ENCODE peak calls at places on chromosomes 11 and 22, in ten cellular contexts. One of them, this sample, is unnamed.

GRCh38 chr11:118224512-118225180 is at the start of gene JAML:
- DNase-seq in stomach: peak; percentile 29
- DNase-seq in uterus: no peak
- DNase-seq in transverse colon: peak; percentile 60
- DNase-seq in body of pancreas: no peak
- DNase-seq in NB4: peak; percentile 73
- DNase-seq in heart left ventricle: no peak
- DNase-seq in progenitor cell of endocrine pancreas: no peak
- DNase-seq in fibroblast of pulmonary artery: no peak
- DNase-seq in dorsolateral prefrontal cortex: no peak
- DNase-seq in this sample: no peak

GRCh38 chr11:20337526-20338154 is 25.9 kb upstream of the HTATIP2 start:
- DNase-seq in stomach: no peak
- DNase-seq in NB4: peak; percentile 43
- DNase-seq in transverse colon: peak; percentile 13
- DNase-seq in heart left ventricle: no peak
- DNase-seq in fibroblast of pulmonary artery: peak; percentile 48
- DNase-seq in progenitor cell of endocrine pancreas: no peak
- DNase-seq in dorsolateral prefrontal cortex: no peak
- DNase-seq in uterus: no peak
- DNase-seq in body of pancreas: no peak
- DNase-seq in this sample: no peak

GRCh38 chr11:12922418-12922817 is 86.7 kb upstream of the RASSF10 start:
- DNase-seq in stomach: no peak
- DNase-seq in fibroblast of pulmonary artery: peak; percentile 19
- DNase-seq in body of pancreas: no peak
- DNase-seq in transverse colon: no peak
- DNase-seq in dorsolateral prefrontal cortex: no peak
- DNase-seq in progenitor cell of endocrine pancreas: no peak
- DNase-seq in heart left ventricle: no peak
- DNase-seq in uterus: no peak
- DNase-seq in NB4: no peak
- DNase-seq in this sample: no peak

GRCh38 chr11:112548641-112549040 is 288.0 kb upstream of the PLET1 start:
- DNase-seq in NB4: no peak
- DNase-seq in uterus: no peak
- DNase-seq in stomach: no peak
- DNase-seq in heart left ventricle: no peak
- DNase-seq in progenitor cell of endocrine pancreas: no peak
- DNase-seq in fibroblast of pulmonary artery: no peak
- DNase-seq in transverse colon: no peak
- DNase-seq in body of pancreas: no peak
- DNase-seq in dorsolateral prefrontal cortex: no peak
- DNase-seq in this sample: no peak

GRCh38 chr11:38169286-38169685 is 1571.2 kb upstream of the RAG2 start:
- DNase-seq in uterus: no peak
- DNase-seq in stomach: no peak
- DNase-seq in heart left ventricle: no peak
- DNase-seq in dorsolateral prefrontal cortex: no peak
- DNase-seq in transverse colon: no peak
- DNase-seq in body of pancreas: no peak
- DNase-seq in NB4: no peak
- DNase-seq in fibroblast of pulmonary artery: peak; percentile 84
- DNase-seq in progenitor cell of endocrine pancreas: no peak
- DNase-seq in this sample: no peak

GRCh38 chr11:30717621-30718020 is 131.5 kb upstream of the MPPED2 start:
- DNase-seq in uterus: no peak
- DNase-seq in heart left ventricle: no peak
- DNase-seq in transverse colon: no peak
- DNase-seq in NB4: no peak
- DNase-seq in dorsolateral prefrontal cortex: no peak
- DNase-seq in progenitor cell of endocrine pancreas: no peak
- DNase-seq in stomach: no peak
- DNase-seq in body of pancreas: no peak
- DNase-seq in fibroblast of pulmonary artery: no peak
- DNase-seq in this sample: no peak

GRCh38 chr11:46414466-46414796 is 22.9 kb upstream of the CHRM4 start:
- DNase-seq in body of pancreas: no peak
- DNase-seq in transverse colon: no peak
- DNase-seq in stomach: no peak
- DNase-seq in uterus: no peak
- DNase-seq in NB4: no peak
- DNase-seq in fibroblast of pulmonary artery: no peak
- DNase-seq in progenitor cell of endocrine pancreas: no peak
- DNase-seq in heart left ventricle: no peak
- DNase-seq in dorsolateral prefrontal cortex: no peak
- DNase-seq in this sample: no peak

GRCh38 chr11:61697764-61698163 is 17.6 kb downstream of the DAGLA start:
- DNase-seq in uterus: no peak
- DNase-seq in fibroblast of pulmonary artery: no peak
- DNase-seq in heart left ventricle: no peak
- DNase-seq in NB4: no peak
- DNase-seq in transverse colon: no peak
- DNase-seq in progenitor cell of endocrine pancreas: no peak
- DNase-seq in stomach: no peak
- DNase-seq in body of pancreas: no peak
- DNase-seq in dorsolateral prefrontal cortex: no peak
- DNase-seq in this sample: no peak

GRCh38 chr11:129374993-129375721 is 491 bp upstream of the BARX2 start:
- DNase-seq in stomach: peak; percentile 80
- DNase-seq in progenitor cell of endocrine pancreas: peak; percentile 31
- DNase-seq in body of pancreas: peak; percentile 62
- DNase-seq in NB4: no peak
- DNase-seq in uterus: no peak
- DNase-seq in fibroblast of pulmonary artery: no peak
- DNase-seq in heart left ventricle: no peak
- DNase-seq in transverse colon: peak; percentile 71
- DNase-seq in dorsolateral prefrontal cortex: no peak
- DNase-seq in this sample: no peak

GRCh38 chr11:43756575-43756974 is 76.0 kb downstream of the HSD17B12 start:
- DNase-seq in dorsolateral prefrontal cortex: no peak
- DNase-seq in NB4: no peak
- DNase-seq in body of pancreas: no peak
- DNase-seq in uterus: no peak
- DNase-seq in progenitor cell of endocrine pancreas: no peak
- DNase-seq in heart left ventricle: no peak
- DNase-seq in fibroblast of pulmonary artery: peak; percentile 31
- DNase-seq in transverse colon: no peak
- DNase-seq in stomach: no peak
- DNase-seq in this sample: no peak

GRCh38 chr11:2593393-2593950 is 106.3 kb downstream of the KCNQ1OT1 start:
- DNase-seq in stomach: no peak
- DNase-seq in NB4: no peak
- DNase-seq in dorsolateral prefrontal cortex: no peak
- DNase-seq in uterus: no peak
- DNase-seq in fibroblast of pulmonary artery: no peak
- DNase-seq in heart left ventricle: no peak
- DNase-seq in transverse colon: no peak
- DNase-seq in progenitor cell of endocrine pancreas: no peak
- DNase-seq in body of pancreas: no peak
- DNase-seq in this sample: no peak

GRCh38 chr11:134034496-134035381 is 34.1 kb upstream of the JAM3 start:
- DNase-seq in transverse colon: no peak
- DNase-seq in heart left ventricle: peak; percentile 46
- DNase-seq in fibroblast of pulmonary artery: no peak
- DNase-seq in dorsolateral prefrontal cortex: no peak
- DNase-seq in uterus: no peak
- DNase-seq in stomach: peak; percentile 84
- DNase-seq in NB4: no peak
- DNase-seq in body of pancreas: peak; percentile 84
- DNase-seq in progenitor cell of endocrine pancreas: no peak
- DNase-seq in this sample: no peak

DNA sequence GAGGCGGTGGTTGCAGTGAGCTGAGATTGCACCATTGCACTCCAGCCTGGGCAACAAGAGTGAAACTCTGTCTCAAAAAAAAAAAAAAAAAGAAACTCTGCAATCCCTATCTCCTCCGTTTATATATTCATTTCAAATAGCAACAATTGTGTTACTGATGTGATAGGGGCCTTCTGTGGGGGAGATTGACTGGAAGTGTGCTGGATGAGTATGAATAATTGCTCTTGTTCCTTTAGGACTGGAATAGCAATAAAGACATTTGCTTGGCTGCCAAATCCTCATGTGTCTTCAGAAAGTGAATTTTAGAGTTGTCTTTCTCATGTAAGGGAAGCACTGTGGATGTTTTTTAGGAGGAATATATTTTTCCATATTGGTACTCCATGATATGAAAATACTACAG is 21.1 kb upstream of the ME3 start:
- DNase-seq in uterus: no peak
- DNase-seq in dorsolateral prefrontal cortex: no peak
- DNase-seq in progenitor cell of endocrine pancreas: no peak
- DNase-seq in fibroblast of pulmonary artery: peak; percentile 35
- DNase-seq in body of pancreas: no peak
- DNase-seq in stomach: no peak
- DNase-seq in NB4: no peak
- DNase-seq in transverse colon: no peak
- DNase-seq in heart left ventricle: no peak
- DNase-seq in this sample: no peak
- TF ChIP-seq CTCF in uterus: no peak
- TF ChIP-seq CTCF in dorsolateral prefrontal cortex: no peak
- TF ChIP-seq CTCF in progenitor cell of endocrine pancreas: no peak
- TF ChIP-seq CTCF in fibroblast of pulmonary artery: no peak
- TF ChIP-seq CTCF in body of pancreas: no peak
- TF ChIP-seq CTCF in stomach: no peak
- TF ChIP-seq CTCF in NB4: no peak
- TF ChIP-seq CTCF in transverse colon: no peak
- TF ChIP-seq CTCF in heart left ventricle: no peak
- TF ChIP-seq CTCF in this sample: no peak

GRCh38 chr11:81496566-81496965 is 1237.1 kb downstream of the FAM181B start:
- DNase-seq in NB4: no peak
- DNase-seq in body of pancreas: no peak
- DNase-seq in heart left ventricle: no peak
- DNase-seq in progenitor cell of endocrine pancreas: no peak
- DNase-seq in dorsolateral prefrontal cortex: no peak
- DNase-seq in stomach: no peak
- DNase-seq in uterus: no peak
- DNase-seq in fibroblast of pulmonary artery: no peak
- DNase-seq in transverse colon: no peak
- DNase-seq in this sample: no peak

GRCh38 chr11:81495699-81496292 is 1237.9 kb downstream of the FAM181B start:
- DNase-seq in NB4: no peak
- DNase-seq in transverse colon: no peak
- DNase-seq in uterus: no peak
- DNase-seq in fibroblast of pulmonary artery: no peak
- DNase-seq in progenitor cell of endocrine pancreas: no peak
- DNase-seq in body of pancreas: no peak
- DNase-seq in heart left ventricle: no peak
- DNase-seq in stomach: no peak
- DNase-seq in dorsolateral prefrontal cortex: no peak
- DNase-seq in this sample: no peak

GRCh38 chr11:81492923-81493445 is 1240.7 kb downstream of the FAM181B start:
- DNase-seq in uterus: no peak
- DNase-seq in transverse colon: no peak
- DNase-seq in progenitor cell of endocrine pancreas: no peak
- DNase-seq in NB4: no peak
- DNase-seq in heart left ventricle: no peak
- DNase-seq in body of pancreas: no peak
- DNase-seq in fibroblast of pulmonary artery: no peak
- DNase-seq in dorsolateral prefrontal cortex: no peak
- DNase-seq in stomach: no peak
- DNase-seq in this sample: no peak

GRCh38 chr11:81494431-81494830 is 1239.2 kb downstream of the FAM181B start:
- DNase-seq in dorsolateral prefrontal cortex: no peak
- DNase-seq in uterus: no peak
- DNase-seq in stomach: no peak
- DNase-seq in fibroblast of pulmonary artery: no peak
- DNase-seq in progenitor cell of endocrine pancreas: no peak
- DNase-seq in NB4: no peak
- DNase-seq in heart left ventricle: no peak
- DNase-seq in transverse colon: no peak
- DNase-seq in body of pancreas: no peak
- DNase-seq in this sample: no peak

GRCh38 chr11:81497202-81497804 is 1236.4 kb downstream of the FAM181B start:
- DNase-seq in fibroblast of pulmonary artery: peak; percentile 20
- DNase-seq in stomach: no peak
- DNase-seq in transverse colon: no peak
- DNase-seq in dorsolateral prefrontal cortex: no peak
- DNase-seq in progenitor cell of endocrine pancreas: no peak
- DNase-seq in heart left ventricle: no peak
- DNase-seq in uterus: no peak
- DNase-seq in body of pancreas: no peak
- DNase-seq in NB4: peak; percentile 61
- DNase-seq in this sample: no peak
- TF ChIP-seq CTCF in fibroblast of pulmonary artery: peak; percentile 43
- TF ChIP-seq CTCF in stomach: no peak
- TF ChIP-seq CTCF in transverse colon: peak; percentile 50
- TF ChIP-seq CTCF in dorsolateral prefrontal cortex: peak; percentile 68
- TF ChIP-seq CTCF in progenitor cell of endocrine pancreas: peak; percentile 75
- TF ChIP-seq CTCF in heart left ventricle: peak; percentile 63
- TF ChIP-seq CTCF in uterus: no peak
- TF ChIP-seq CTCF in body of pancreas: peak; percentile 44
- TF ChIP-seq CTCF in NB4: peak; percentile 57
- TF ChIP-seq CTCF in this sample: no peak

GRCh38 chr22:37982938-37983859 is 1.2 kb downstream of the SOX10 start:
- DNase-seq in transverse colon: no peak
- DNase-seq in heart left ventricle: no peak
- DNase-seq in body of pancreas: no peak
- DNase-seq in NB4: no peak
- DNase-seq in uterus: no peak
- DNase-seq in dorsolateral prefrontal cortex: no peak
- DNase-seq in progenitor cell of endocrine pancreas: peak; percentile 36
- DNase-seq in stomach: no peak
- DNase-seq in fibroblast of pulmonary artery: no peak
- DNase-seq in this sample: no peak
- TF ChIP-seq CTCF in transverse colon: no peak
- TF ChIP-seq CTCF in heart left ventricle: peak; percentile 26
- TF ChIP-seq CTCF in body of pancreas: no peak
- TF ChIP-seq CTCF in NB4: no peak
- TF ChIP-seq CTCF in uterus: no peak
- TF ChIP-seq CTCF in dorsolateral prefrontal cortex: peak; percentile 52
- TF ChIP-seq CTCF in progenitor cell of endocrine pancreas: peak; percentile 67
- TF ChIP-seq CTCF in stomach: no peak
- TF ChIP-seq CTCF in fibroblast of pulmonary artery: peak; percentile 8
- TF ChIP-seq CTCF in this sample: no peak

DNA sequence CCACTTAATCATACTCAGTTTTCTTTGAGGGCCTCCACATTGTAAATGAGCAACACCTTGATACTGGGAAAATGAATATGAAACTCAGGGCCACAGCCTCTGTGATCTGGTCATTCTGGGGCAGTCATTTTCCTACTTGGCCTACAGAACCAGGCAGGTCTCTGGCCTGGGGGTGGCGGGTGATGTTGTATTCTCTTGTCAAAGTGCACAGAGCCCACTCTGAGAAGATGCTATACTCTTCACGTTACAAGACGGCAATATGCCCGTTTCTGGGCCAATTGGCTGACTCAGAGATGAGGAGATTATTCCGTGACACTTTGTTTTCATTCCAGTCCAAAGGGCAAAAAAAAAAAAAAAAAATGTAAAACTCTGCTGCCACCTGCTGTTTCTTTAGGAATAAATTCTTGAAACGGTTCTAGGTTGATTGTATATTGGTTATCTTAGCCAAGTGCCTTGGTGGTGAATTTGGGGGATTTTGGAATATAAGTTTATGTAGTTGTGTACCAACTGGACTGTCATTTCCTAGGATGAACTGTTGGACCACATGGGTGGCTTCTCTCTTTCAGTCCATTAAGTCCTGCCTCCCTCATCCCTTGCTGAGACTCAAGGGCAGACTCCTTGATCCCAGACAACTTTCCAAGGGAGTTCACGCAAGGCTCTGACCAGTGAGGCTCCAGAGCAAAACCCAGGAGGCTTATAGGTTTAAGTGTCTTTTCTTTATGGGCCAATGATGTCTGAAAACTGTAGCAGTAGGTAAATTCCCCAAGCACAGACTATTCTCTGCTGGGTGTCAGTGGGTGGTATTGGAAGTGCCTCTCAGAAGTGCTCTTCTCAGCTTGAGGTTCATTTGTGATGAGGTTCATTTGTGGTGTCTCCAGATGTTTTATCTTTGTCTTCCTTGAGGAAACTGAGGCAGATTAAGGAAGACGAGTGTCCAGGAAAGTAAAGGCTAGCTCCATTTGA is 18.2 kb downstream of the ADM start:
- DNase-seq in stomach: peak; percentile 67
- DNase-seq in dorsolateral prefrontal cortex: peak; percentile 21
- DNase-seq in body of pancreas: peak; percentile 66
- DNase-seq in fibroblast of pulmonary artery: peak; percentile 91
- DNase-seq in heart left ventricle: peak; percentile 30
- DNase-seq in progenitor cell of endocrine pancreas: no peak
- DNase-seq in transverse colon: peak; percentile 65
- DNase-seq in uterus: peak; percentile 56
- DNase-seq in NB4: peak; percentile 74
- DNase-seq in this sample: no peak
- TF ChIP-seq CTCF in stomach: no peak
- TF ChIP-seq CTCF in dorsolateral prefrontal cortex: peak; percentile 64
- TF ChIP-seq CTCF in body of pancreas: peak; percentile 80
- TF ChIP-seq CTCF in fibroblast of pulmonary artery: peak; percentile 37
- TF ChIP-seq CTCF in heart left ventricle: peak; percentile 67
- TF ChIP-seq CTCF in progenitor cell of endocrine pancreas: peak; percentile 66
- TF ChIP-seq CTCF in transverse colon: peak; percentile 56
- TF ChIP-seq CTCF in uterus: peak; percentile 76
- TF ChIP-seq CTCF in NB4: peak; percentile 23
- TF ChIP-seq CTCF in this sample: peak; percentile 59

This sample was measured in natural killer cell.